ENCODE peak calls at places on chromosomes 6 and 20, in nine cellular contexts. W is WTC11, V is astrocyte of the cerebellum, N is pancreas, X is left lung, A is lower lobe of right lung, S is B cell, M is dorsolateral prefrontal cortex, D is HFFc6. I is an unnamed sample.
A peak's percentile ranks its signal among the peaks of the same experiment; 100 is the strongest.

GRCh38 chr6:33453361-33454008 is 891 bp upstream of the ZBTB9 start:
- DNase-seq in W (no peak), V (no peak), N (no peak), X (no peak), A (no peak), S (peak; percentile 22), M (no peak), D (no peak), I (no peak)

GRCh38 chr6:169950558-169950957 is 199.1 kb downstream of the ERMARD start:
- DNase-seq in W (no peak), V (no peak), N (no peak), X (no peak), A (no peak), S (peak; percentile 15), M (no peak), D (no peak), I (peak; percentile 71)

GRCh38 chr20:53202781-53203180 is 230.6 kb downstream of the TSHZ2 start:
- DNase-seq in W (no peak), V (no peak), N (no peak), X (no peak), A (no peak), S (no peak), M (no peak), D (no peak), I (no peak)

GRCh38 chr20:10922941-10923340 is 249.1 kb upstream of the JAG1 start:
- DNase-seq in W (no peak), V (peak; percentile 87), N (no peak), X (no peak), A (no peak), S (no peak), M (no peak), D (peak; percentile 70), I (no peak)

GRCh38 chr6:10084276-10084993 is 330.4 kb downstream of the TFAP2A start:
- DNase-seq in W (peak; percentile 13), V (no peak), N (no peak), X (no peak), A (no peak), S (no peak), M (no peak), D (no peak), I (no peak)

GRCh38 chr6:27630727-27631613 is 158.1 kb upstream of the ZNF184 start:
- DNase-seq in W (peak; percentile 89), V (peak; percentile 32), N (peak; percentile 26), X (no peak), A (no peak), S (no peak), M (peak; percentile 79), D (peak; percentile 29), I (no peak)

GRCh38 chr6:105135907-105136432 is 43.8 kb downstream of the POPDC3 start:
- DNase-seq in W (no peak), V (peak; percentile 2), N (no peak), X (no peak), A (no peak), S (no peak), M (peak; percentile 43), D (no peak), I (no peak)

GRCh38 chr20:43787937-43788336 is 61.1 kb upstream of the GTSF1L start:
- DNase-seq in W (no peak), V (no peak), N (no peak), X (no peak), A (no peak), S (no peak), M (no peak), D (no peak), I (no peak)

GRCh38 chr6:107845777-107846176 is 21.7 kb upstream of the SCML4 start:
- DNase-seq in W (no peak), V (no peak), N (no peak), X (no peak), A (no peak), S (no peak), M (no peak), D (no peak), I (peak; percentile 42)

GRCh38 chr6:107841265-107841650 is 17.1 kb upstream of the SCML4 start:
- DNase-seq in W (no peak), V (no peak), N (no peak), X (no peak), A (no peak), S (no peak), M (no peak), D (no peak), I (no peak)

GRCh38 chr6:107840636-107841264 is 16.6 kb upstream of the SCML4 start:
- DNase-seq in W (no peak), V (no peak), N (no peak), X (no peak), A (no peak), S (no peak), M (no peak), D (no peak), I (peak; percentile 51)

GRCh38 chr6:107846262-107846795 is 22.2 kb upstream of the SCML4 start:
- DNase-seq in W (no peak), V (no peak), N (no peak), X (no peak), A (no peak), S (no peak), M (no peak), D (no peak), I (peak; percentile 42)

DNA sequence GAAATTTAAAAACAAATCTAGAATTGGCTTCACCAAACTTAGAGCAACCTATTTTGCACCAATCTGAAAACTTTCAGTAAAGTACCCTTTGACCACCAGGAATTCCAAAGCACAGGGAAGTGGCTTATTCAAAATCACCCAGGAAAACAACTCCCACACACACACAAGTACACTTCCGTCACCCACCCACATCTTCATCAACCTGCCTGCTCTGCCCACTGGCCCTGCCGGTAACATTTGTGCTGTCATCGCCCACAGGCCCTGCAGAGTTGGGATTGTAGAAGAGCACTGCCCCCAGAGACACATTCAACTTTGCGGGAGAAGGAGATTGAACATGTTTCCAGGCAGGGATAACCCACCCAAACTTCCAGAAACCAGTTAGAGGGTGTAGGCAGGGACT is 19.3 kb upstream of the SCML4 start:
- DNase-seq in W (no peak), V (no peak), N (no peak), X (no peak), A (no peak), S (no peak), M (no peak), D (no peak), I (peak; percentile 42)
- TF ChIP-seq CTCF in W (no peak), V (no peak), N (no peak), X (no peak), A (no peak), S (no peak), M (no peak), D (no peak), I (no peak)

DNA sequence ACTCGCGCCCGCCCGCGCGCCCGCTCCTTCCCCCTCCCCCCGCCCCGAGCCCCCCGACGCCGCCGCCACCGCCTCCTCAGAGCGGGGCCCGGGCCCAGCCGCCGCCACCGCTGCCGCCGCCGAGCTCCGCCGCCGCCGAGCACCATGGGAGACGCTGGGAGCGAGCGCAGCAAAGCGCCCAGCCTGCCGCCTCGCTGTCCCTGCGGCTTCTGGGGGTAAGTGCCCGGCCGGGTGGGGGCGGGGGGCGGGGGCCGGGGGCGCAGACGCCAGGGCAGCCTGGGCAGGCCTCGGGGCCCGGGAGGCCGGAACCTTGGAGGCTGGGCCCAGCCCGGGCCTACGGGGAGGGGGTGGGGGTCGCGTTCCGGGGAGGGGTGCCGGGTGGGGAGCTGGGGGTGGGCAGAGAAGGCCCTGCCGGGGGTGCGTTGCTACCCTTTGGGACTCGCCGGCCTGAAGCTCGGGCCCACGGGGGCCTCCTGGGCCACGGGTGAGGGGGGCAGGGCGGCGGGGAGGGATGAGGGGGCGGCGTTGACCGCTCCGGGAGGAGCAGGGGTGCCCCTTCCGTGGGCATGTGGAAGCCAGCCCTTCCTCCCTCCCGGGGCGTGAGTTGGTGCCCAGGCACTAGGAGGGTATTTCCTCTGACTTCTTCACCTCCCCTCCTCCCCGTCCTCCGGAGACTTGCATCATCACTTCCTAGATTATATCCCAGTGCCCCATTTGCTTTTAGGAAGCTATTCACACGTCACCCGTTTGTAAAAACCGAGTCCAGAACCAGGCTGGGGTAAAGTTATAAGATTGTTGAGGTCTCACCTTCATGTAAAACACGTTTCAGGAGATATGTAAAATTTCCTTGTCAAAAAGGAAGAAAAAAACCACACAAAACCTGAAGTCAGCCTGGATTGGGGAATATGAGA is 530 bp downstream of the ZFAND3 start:
- DNase-seq in W (peak; percentile 26), V (no peak), N (peak; percentile 67), X (peak; percentile 75), A (peak; percentile 79), S (peak; percentile 45), M (peak; percentile 60), D (peak; percentile 36), I (peak; percentile 85)
- TF ChIP-seq CTCF in W (no peak), V (no peak), N (no peak), X (no peak), A (no peak), S (no peak), M (no peak), D (no peak), I (no peak)

DNA sequence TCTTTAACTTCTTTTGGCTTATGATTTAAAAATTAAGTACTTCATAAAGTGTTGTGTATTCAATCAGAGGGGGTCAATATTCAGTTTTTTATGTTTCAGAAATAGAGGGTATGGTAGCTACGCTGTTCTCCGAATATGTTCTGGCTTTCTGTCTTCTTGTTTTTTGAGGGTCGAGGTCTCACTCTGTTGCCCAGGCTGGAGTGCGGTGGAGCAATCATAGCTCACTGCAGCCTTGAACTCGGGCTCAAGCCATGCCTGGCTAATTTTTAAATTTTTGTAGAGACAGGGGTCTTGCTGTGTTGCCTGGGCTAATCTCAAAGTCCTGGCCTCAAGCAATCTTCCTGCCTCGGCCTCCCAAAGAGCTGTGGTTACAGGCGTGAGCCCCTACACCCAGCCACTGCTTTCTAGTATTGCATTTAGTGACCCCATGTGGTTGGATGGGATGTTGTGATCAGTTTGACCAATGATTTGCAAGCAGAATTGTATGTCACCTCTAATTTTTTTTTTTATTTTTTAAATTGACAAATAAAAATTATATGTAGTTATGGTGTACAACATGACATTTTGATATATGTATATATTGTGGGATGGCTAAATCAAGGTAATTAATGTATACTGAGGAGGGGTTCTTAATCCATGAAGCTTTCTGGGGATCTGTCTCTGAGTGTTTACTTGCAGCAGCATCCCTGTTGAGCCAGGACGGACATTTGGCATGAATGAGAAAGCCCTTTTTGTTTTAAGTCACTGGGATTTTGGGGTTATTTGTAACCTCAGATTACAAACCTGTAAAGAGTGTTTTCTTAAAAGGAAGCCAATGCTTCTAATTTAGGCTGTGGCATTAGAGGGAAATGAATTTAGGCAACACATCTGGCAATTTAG is 38.5 kb upstream of the DEK start:
- DNase-seq in W (no peak), V (no peak), N (no peak), X (no peak), A (no peak), S (no peak), M (no peak), D (no peak), I (peak; percentile 30)
- TF ChIP-seq CTCF in W (no peak), V (peak; percentile 17), N (no peak), X (no peak), A (no peak), S (no peak), M (no peak), D (peak; percentile 44), I (peak; percentile 39)

DNA sequence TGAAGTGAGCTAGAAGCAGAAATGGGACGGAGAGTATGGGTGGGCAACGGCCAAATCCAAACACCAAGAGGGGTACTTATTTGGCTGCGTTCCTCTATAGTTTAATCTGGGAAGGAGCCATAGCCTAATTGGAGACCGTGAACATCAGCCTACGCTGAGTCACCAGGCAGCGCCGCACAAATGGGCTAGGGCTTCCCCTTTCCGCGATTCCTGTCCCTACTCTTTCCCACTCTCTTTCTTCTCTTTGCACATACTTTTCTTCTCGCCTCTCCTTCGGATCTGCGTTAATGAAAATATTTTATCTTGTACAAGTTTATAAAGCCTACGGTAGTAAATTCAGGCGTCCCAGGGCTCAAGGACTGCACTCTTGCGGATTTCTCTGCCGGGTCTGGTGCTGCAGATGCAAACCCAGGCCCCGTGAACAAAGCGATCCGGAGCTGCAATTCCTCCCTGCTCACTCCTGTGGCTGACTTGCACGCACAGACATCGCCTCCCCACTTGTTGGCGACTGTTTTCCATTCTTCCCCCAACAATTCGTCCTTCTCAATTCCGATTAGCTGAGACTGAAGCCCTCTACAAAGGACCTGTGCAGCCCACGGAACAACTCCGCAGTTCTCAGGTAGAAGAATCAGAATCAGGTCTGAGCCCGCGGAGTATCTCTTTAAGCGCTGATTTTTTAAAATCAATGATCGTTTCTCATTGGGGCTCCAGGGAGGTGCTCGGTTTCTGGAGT is 4.2 kb upstream of the TBX18 start:
- DNase-seq in W (peak; percentile 64), V (no peak), N (no peak), X (no peak), A (no peak), S (no peak), M (no peak), D (peak; percentile 22), I (no peak)
- TF ChIP-seq CTCF in W (no peak), V (no peak), N (no peak), X (no peak), A (no peak), S (no peak), M (no peak), D (no peak), I (no peak)

I was measured in osteocyte.